ENCODE peak calls at places on chromosomes 5 and 9, in eight cellular contexts. U is spleen, K is upper lobe of right lung, D is cardiac muscle cell, Q is hepatocyte, O is AG08395, G is pons, I is RPMI7951. Y is an unnamed sample.
A peak's percentile ranks its signal among the peaks of the same experiment; 100 is the strongest.

GRCh38 chr9:125436613-125437443 is 175.2 kb downstream of the GAPVD1 start:
- DNase-seq in U (no peak), K (peak; percentile 55), D (peak; percentile 51), Q (no peak), O (no peak), G (no peak), I (no peak), Y (no peak)

GRCh38 chr9:125538092-125538473 is 168.9 kb downstream of the MAPKAP1 start:
- DNase-seq in U (no peak), K (no peak), D (no peak), Q (peak; percentile 66), O (peak; percentile 87), G (no peak), I (peak; percentile 82), Y (peak; percentile 97)

GRCh38 chr5:88145603-88146467 is 122.8 kb downstream of the TMEM161B start:
- DNase-seq in U (no peak), K (peak; percentile 75), D (peak; percentile 23), Q (peak; percentile 45), O (no peak), G (peak; percentile 55), I (no peak), Y (peak; percentile 36)

GRCh38 chr5:178265746-178266145 is 33.1 kb upstream of the PHYKPL start:
- DNase-seq in U (no peak), K (no peak), D (no peak), Q (no peak), O (no peak), G (no peak), I (no peak), Y (no peak)

GRCh38 chr9:127537792-127538191 is 74.3 kb upstream of the STXBP1 start:
- DNase-seq in U (no peak), K (no peak), D (no peak), Q (no peak), O (peak; percentile 28), G (no peak), I (no peak), Y (peak; percentile 49)

GRCh38 chr5:27748847-27749246 is 710.5 kb upstream of the CDH9 start:
- DNase-seq in U (no peak), K (no peak), D (no peak), Q (no peak), O (no peak), G (no peak), I (peak; percentile 5), Y (peak; percentile 57)

GRCh38 chr5:91212336-91213092 is 170.6 kb downstream of the ARRDC3 start:
- DNase-seq in U (no peak), K (no peak), D (no peak), Q (peak; percentile 83), O (peak; percentile 87), G (no peak), I (peak; percentile 96), Y (no peak)

GRCh38 chr5:108650997-108651396 is 96.7 kb upstream of the FER start:
- DNase-seq in U (no peak), K (no peak), D (no peak), Q (no peak), O (peak; percentile 33), G (no peak), I (peak; percentile 24), Y (peak; percentile 93)

GRCh38 chr5:124677376-124677998 is 69.0 kb downstream of the ZNF608 start:
- DNase-seq in U (no peak), K (no peak), D (no peak), Q (no peak), O (no peak), G (peak; percentile 72), I (no peak), Y (no peak)

GRCh38 chr5:55929020-55929799 is 65.6 kb downstream of the IL6ST start:
- DNase-seq in U (no peak), K (no peak), D (no peak), Q (no peak), O (no peak), G (no peak), I (no peak), Y (no peak)

GRCh38 chr5:52181403-52181802 is 606.3 kb upstream of the ITGA1 start:
- DNase-seq in U (no peak), K (no peak), D (no peak), Q (no peak), O (no peak), G (no peak), I (no peak), Y (no peak)

GRCh38 chr5:38515648-38516047 is 40.8 kb downstream of the LIFR start:
- DNase-seq in U (no peak), K (no peak), D (no peak), Q (peak; percentile 49), O (peak; percentile 47), G (no peak), I (peak; percentile 46), Y (peak; percentile 45)

GRCh38 chr5:131854134-131854533 is 57.3 kb upstream of the FNIP1 start:
- DNase-seq in U (no peak), K (no peak), D (no peak), Q (no peak), O (no peak), G (no peak), I (peak; percentile 8), Y (peak; percentile 71)

GRCh38 chr5:138149530-138149929 is 10.3 kb upstream of the NME5 start:
- DNase-seq in U (no peak), K (no peak), D (no peak), Q (no peak), O (no peak), G (no peak), I (peak; percentile 27), Y (peak; percentile 25)

GRCh38 chr5:170216262-170216864 is 16.4 kb upstream of the C5orf58 start:
- DNase-seq in U (no peak), K (no peak), D (peak; percentile 69), Q (peak; percentile 61), O (peak; percentile 71), G (peak; percentile 73), I (peak; percentile 57), Y (peak; percentile 83)

GRCh38 chr9:69421908-69422801 is 97.1 kb downstream of the ENTREP1 start:
- DNase-seq in U (no peak), K (no peak), D (peak; percentile 76), Q (peak; percentile 81), O (peak; percentile 83), G (peak; percentile 88), I (peak; percentile 54), Y (peak; percentile 72)

GRCh38 chr5:110063640-110064592 is 374.2 kb downstream of the MAN2A1 start:
- DNase-seq in U (no peak), K (no peak), D (no peak), Q (peak; percentile 14), O (peak; percentile 39), G (no peak), I (peak; percentile 2), Y (peak; percentile 41)

GRCh38 chr9:137308102-137308619 is 6.1 kb upstream of the NRARP start:
- DNase-seq in U (no peak), K (peak; percentile 63), D (peak; percentile 8), Q (peak; percentile 26), O (no peak), G (no peak), I (no peak), Y (no peak)

GRCh38 chr9:95746408-95747165 is 128.9 kb upstream of the ERCC6L2 start:
- DNase-seq in U (no peak), K (no peak), D (no peak), Q (no peak), O (no peak), G (no peak), I (no peak), Y (no peak)

GRCh38 chr9:79362100-79363081 is 209.4 kb upstream of the TLE4 start:
- DNase-seq in U (no peak), K (no peak), D (no peak), Q (peak; percentile 15), O (no peak), G (no peak), I (no peak), Y (peak; percentile 58)

GRCh38 chr5:171521679-171522078 is 102.2 kb downstream of the FGF18 start:
- DNase-seq in U (no peak), K (no peak), D (no peak), Q (no peak), O (no peak), G (no peak), I (no peak), Y (peak; percentile 26)

GRCh38 chr5:43045236-43045635 is 5.1 kb upstream of the ANXA2R start:
- DNase-seq in U (no peak), K (no peak), D (no peak), Q (no peak), O (no peak), G (no peak), I (no peak), Y (no peak)

GRCh38 chr9:35646583-35647265 is 4.0 kb downstream of the SIT1 start:
- DNase-seq in U (peak; percentile 99), K (peak; percentile 98), D (peak; percentile 95), Q (peak; percentile 97), O (peak; percentile 95), G (peak; percentile 85), I (peak; percentile 82), Y (peak; percentile 91)

GRCh38 chr5:160744253-160745112 is 107.5 kb downstream of the ATP10B start:
- DNase-seq in U (no peak), K (no peak), D (no peak), Q (no peak), O (no peak), G (peak; percentile 18), I (no peak), Y (no peak)

GRCh38 chr5:89934069-89934468 is 475.5 kb downstream of the CETN3 start:
- DNase-seq in U (no peak), K (no peak), D (no peak), Q (no peak), O (no peak), G (no peak), I (no peak), Y (no peak)

GRCh38 chr5:115291397-115291796 is 5.1 kb downstream of the CCDC112 start:
- DNase-seq in U (no peak), K (no peak), D (no peak), Q (no peak), O (no peak), G (no peak), I (no peak), Y (no peak)

GRCh38 chr5:88883566-88884434 is 816 bp upstream of the MEF2C start:
- DNase-seq in U (peak; percentile 91), K (peak; percentile 81), D (peak; percentile 88), Q (peak; percentile 68), O (peak; percentile 66), G (peak; percentile 72), I (peak; percentile 88), Y (peak; percentile 51)

GRCh38 chr5:6788956-6789649 is 75.9 kb downstream of the TENT4A start:
- DNase-seq in U (no peak), K (no peak), D (no peak), Q (no peak), O (no peak), G (no peak), I (no peak), Y (no peak)

GRCh38 chr9:78187763-78188495 is 47.9 kb upstream of the CEP78 start:
- DNase-seq in U (no peak), K (peak; percentile 73), D (peak; percentile 3), Q (no peak), O (no peak), G (peak; percentile 65), I (no peak), Y (no peak)

GRCh38 chr5:52262844-52263243 is 524.9 kb upstream of the ITGA1 start:
- DNase-seq in U (no peak), K (no peak), D (no peak), Q (no peak), O (no peak), G (no peak), I (no peak), Y (no peak)

GRCh38 chr5:143177263-143177994 is 226.1 kb downstream of the NR3C1 start:
- DNase-seq in U (no peak), K (no peak), D (no peak), Q (peak; percentile 38), O (peak; percentile 47), G (no peak), I (peak; percentile 96), Y (peak; percentile 100)

Y was measured in epithelial cell of esophagus.